ENCODE peak calls at places on chromosomes 1 and 21, in seven cellular contexts. One of them, this sample, is unnamed.

GRCh38 chr1:7592120-7592798 is 178.8 kb upstream of the VAMP3 start:
- DNase-seq in left ventricle myocardium superior: no peak
- DNase-seq in substantia nigra: no peak
- DNase-seq in GM12864: no peak
- DNase-seq in ELR: no peak
- DNase-seq in fibroblast of lung: no peak
- DNase-seq in hippocampal formation: no peak
- DNase-seq in this sample: no peak

GRCh38 chr1:62481681-62482080 is 44.8 kb downstream of the USP1 start:
- DNase-seq in left ventricle myocardium superior: no peak
- DNase-seq in substantia nigra: no peak
- DNase-seq in GM12864: no peak
- DNase-seq in ELR: no peak
- DNase-seq in fibroblast of lung: no peak
- DNase-seq in hippocampal formation: no peak
- DNase-seq in this sample: no peak

GRCh38 chr1:25577151-25577920 is 33.9 kb downstream of the LDLRAP1 start:
- DNase-seq in left ventricle myocardium superior: no peak
- DNase-seq in substantia nigra: no peak
- DNase-seq in GM12864: no peak
- DNase-seq in ELR: no peak
- DNase-seq in fibroblast of lung: no peak
- DNase-seq in hippocampal formation: no peak
- DNase-seq in this sample: no peak

GRCh38 chr1:64080947-64081562 is 122.4 kb upstream of the UBE2U start:
- DNase-seq in left ventricle myocardium superior: no peak
- DNase-seq in substantia nigra: no peak
- DNase-seq in GM12864: no peak
- DNase-seq in ELR: peak
- DNase-seq in fibroblast of lung: no peak
- DNase-seq in hippocampal formation: no peak
- DNase-seq in this sample: no peak

GRCh38 chr1:20787100-20787774 is at the start of gene HP1BP3:
- DNase-seq in left ventricle myocardium superior: peak
- DNase-seq in substantia nigra: peak
- DNase-seq in GM12864: peak
- DNase-seq in ELR: peak
- DNase-seq in fibroblast of lung: peak
- DNase-seq in hippocampal formation: peak
- DNase-seq in this sample: peak

GRCh38 chr1:234845097-234845660 is 235.2 kb upstream of the IRF2BP2 start:
- DNase-seq in left ventricle myocardium superior: no peak
- DNase-seq in substantia nigra: no peak
- DNase-seq in GM12864: no peak
- DNase-seq in ELR: no peak
- DNase-seq in fibroblast of lung: no peak
- DNase-seq in hippocampal formation: no peak
- DNase-seq in this sample: no peak

GRCh38 chr21:25806053-25806452 is 71.3 kb downstream of the GABPA start:
- DNase-seq in left ventricle myocardium superior: no peak
- DNase-seq in substantia nigra: no peak
- DNase-seq in GM12864: no peak
- DNase-seq in ELR: peak
- DNase-seq in fibroblast of lung: no peak
- DNase-seq in hippocampal formation: no peak
- DNase-seq in this sample: no peak

GRCh38 chr1:232519186-232519585 is 110.7 kb downstream of the SIPA1L2 start:
- DNase-seq in left ventricle myocardium superior: peak
- DNase-seq in substantia nigra: no peak
- DNase-seq in GM12864: no peak
- DNase-seq in ELR: no peak
- DNase-seq in fibroblast of lung: no peak
- DNase-seq in hippocampal formation: peak
- DNase-seq in this sample: no peak

GRCh38 chr1:32884726-32885125 is 1.6 kb upstream of the HPCA start:
- DNase-seq in left ventricle myocardium superior: no peak
- DNase-seq in substantia nigra: no peak
- DNase-seq in GM12864: no peak
- DNase-seq in ELR: no peak
- DNase-seq in fibroblast of lung: no peak
- DNase-seq in hippocampal formation: no peak
- DNase-seq in this sample: no peak

GRCh38 chr1:61506231-61506630 is 218.7 kb downstream of the TM2D1 start:
- DNase-seq in left ventricle myocardium superior: no peak
- DNase-seq in substantia nigra: no peak
- DNase-seq in GM12864: no peak
- DNase-seq in ELR: no peak
- DNase-seq in fibroblast of lung: no peak
- DNase-seq in hippocampal formation: no peak
- DNase-seq in this sample: no peak

GRCh38 chr1:150507912-150508864 is at the start of gene ECM1:
- DNase-seq in left ventricle myocardium superior: peak
- DNase-seq in substantia nigra: no peak
- DNase-seq in GM12864: no peak
- DNase-seq in ELR: peak
- DNase-seq in fibroblast of lung: peak
- DNase-seq in hippocampal formation: no peak
- DNase-seq in this sample: peak

GRCh38 chr1:147664206-147664605 is 6.1 kb downstream of the ACP6 start:
- DNase-seq in left ventricle myocardium superior: no peak
- DNase-seq in substantia nigra: no peak
- DNase-seq in GM12864: no peak
- DNase-seq in ELR: peak
- DNase-seq in fibroblast of lung: peak
- DNase-seq in hippocampal formation: no peak
- DNase-seq in this sample: no peak

GRCh38 chr1:19923137-19923952 is at the start of gene PLA2G2E:
- DNase-seq in left ventricle myocardium superior: no peak
- DNase-seq in substantia nigra: no peak
- DNase-seq in GM12864: no peak
- DNase-seq in ELR: no peak
- DNase-seq in fibroblast of lung: no peak
- DNase-seq in hippocampal formation: no peak
- DNase-seq in this sample: no peak

GRCh38 chr1:156513189-156513588 is 12.6 kb upstream of the MEF2D start:
- DNase-seq in left ventricle myocardium superior: no peak
- DNase-seq in substantia nigra: no peak
- DNase-seq in GM12864: no peak
- DNase-seq in ELR: no peak
- DNase-seq in fibroblast of lung: peak
- DNase-seq in hippocampal formation: no peak
- DNase-seq in this sample: no peak

GRCh38 chr1:93681549-93682412 is at the start of gene BCAR3:
- DNase-seq in left ventricle myocardium superior: peak
- DNase-seq in substantia nigra: peak
- DNase-seq in GM12864: no peak
- DNase-seq in ELR: peak
- DNase-seq in fibroblast of lung: peak
- DNase-seq in hippocampal formation: peak
- DNase-seq in this sample: peak

This sample was measured in kidney tubule cell.